ENCODE peak calls at places on chromosome 18, in six cellular contexts. One of them, this sample, is unnamed.

GRCh38 chr18:57434177-57434535 is 1.0 kb upstream of the ONECUT2 start:
- DNase-seq in fibroblast of the aortic adventitia: no peak
- DNase-seq in NCI-H1417: peak
- DNase-seq in activated T-cell treated with anti-CD3 and anti-CD28 coated beads, Interleukin-2, amount 50 U/mL, for 72 hours: no peak
- DNase-seq in esophagus muscularis mucosa: no peak
- DNase-seq in substantia nigra: no peak
- DNase-seq in this sample: no peak

GRCh38 chr18:61574665-61575064 is 241.4 kb downstream of the CDH20 start:
- DNase-seq in fibroblast of the aortic adventitia: no peak
- DNase-seq in NCI-H1417: no peak
- DNase-seq in activated T-cell treated with anti-CD3 and anti-CD28 coated beads, Interleukin-2, amount 50 U/mL, for 72 hours: no peak
- DNase-seq in esophagus muscularis mucosa: no peak
- DNase-seq in substantia nigra: no peak
- DNase-seq in this sample: no peak

GRCh38 chr18:53478155-53478554 is 746.3 kb downstream of the MBD2 start:
- DNase-seq in fibroblast of the aortic adventitia: no peak
- DNase-seq in NCI-H1417: no peak
- DNase-seq in activated T-cell treated with anti-CD3 and anti-CD28 coated beads, Interleukin-2, amount 50 U/mL, for 72 hours: no peak
- DNase-seq in esophagus muscularis mucosa: no peak
- DNase-seq in substantia nigra: no peak
- DNase-seq in this sample: no peak

GRCh38 chr18:38186491-38186890 is 620.9 kb upstream of the CELF4 start:
- DNase-seq in fibroblast of the aortic adventitia: no peak
- DNase-seq in NCI-H1417: no peak
- DNase-seq in activated T-cell treated with anti-CD3 and anti-CD28 coated beads, Interleukin-2, amount 50 U/mL, for 72 hours: no peak
- DNase-seq in esophagus muscularis mucosa: no peak
- DNase-seq in substantia nigra: no peak
- DNase-seq in this sample: no peak

GRCh38 chr18:26901020-26901419 is 35.5 kb upstream of the AQP4 start:
- DNase-seq in fibroblast of the aortic adventitia: no peak
- DNase-seq in NCI-H1417: no peak
- DNase-seq in activated T-cell treated with anti-CD3 and anti-CD28 coated beads, Interleukin-2, amount 50 U/mL, for 72 hours: no peak
- DNase-seq in esophagus muscularis mucosa: no peak
- DNase-seq in substantia nigra: no peak
- DNase-seq in this sample: no peak

GRCh38 chr18:25353080-25353479 is 1.1 kb upstream of the ZNF521 start:
- DNase-seq in fibroblast of the aortic adventitia: no peak
- DNase-seq in NCI-H1417: no peak
- DNase-seq in activated T-cell treated with anti-CD3 and anti-CD28 coated beads, Interleukin-2, amount 50 U/mL, for 72 hours: no peak
- DNase-seq in esophagus muscularis mucosa: no peak
- DNase-seq in substantia nigra: no peak
- DNase-seq in this sample: no peak

GRCh38 chr18:25349131-25349925 is 2.6 kb downstream of the ZNF521 start:
- DNase-seq in fibroblast of the aortic adventitia: peak
- DNase-seq in NCI-H1417: peak
- DNase-seq in activated T-cell treated with anti-CD3 and anti-CD28 coated beads, Interleukin-2, amount 50 U/mL, for 72 hours: peak
- DNase-seq in esophagus muscularis mucosa: no peak
- DNase-seq in substantia nigra: peak
- DNase-seq in this sample: no peak

GRCh38 chr18:52510139-52510538 is 170.1 kb downstream of the DCC start:
- DNase-seq in fibroblast of the aortic adventitia: no peak
- DNase-seq in NCI-H1417: no peak
- DNase-seq in activated T-cell treated with anti-CD3 and anti-CD28 coated beads, Interleukin-2, amount 50 U/mL, for 72 hours: no peak
- DNase-seq in esophagus muscularis mucosa: no peak
- DNase-seq in substantia nigra: no peak
- DNase-seq in this sample: no peak

GRCh38 chr18:27735117-27735516 is 441.8 kb downstream of the CDH2 start:
- DNase-seq in fibroblast of the aortic adventitia: no peak
- DNase-seq in NCI-H1417: peak
- DNase-seq in activated T-cell treated with anti-CD3 and anti-CD28 coated beads, Interleukin-2, amount 50 U/mL, for 72 hours: no peak
- DNase-seq in esophagus muscularis mucosa: no peak
- DNase-seq in substantia nigra: no peak
- DNase-seq in this sample: no peak